ENCODE peak calls at places on chromosome 5, in ten cellular contexts. W is AG04450, K is H1, R is left ventricle myocardium inferior, P is HCT116, S is brain microvascular endothelial cell, V is choroid plexus epithelial cell, M is uterus, I is ovary, O is fibroblast of pulmonary artery. F is an unnamed sample.

GRCh38 chr5:78648359-78649219 is at the start of gene LHFPL2:
- DNase-seq in W (no peak), I (peak), K (peak), O (peak), S (peak), P (no peak), M (peak), R (peak), V (peak), F (no peak)

GRCh38 chr5:53069626-53070025 is 39.9 kb downstream of the MOCS2 start:
- DNase-seq in K (no peak), I (no peak), O (peak), P (no peak), M (no peak), R (no peak), W (no peak), S (peak), V (peak), F (peak)

GRCh38 chr5:28958581-28958980 is 1920.2 kb upstream of the CDH9 start:
- DNase-seq in M (no peak), P (no peak), W (no peak), V (no peak), S (no peak), K (no peak), O (no peak), R (no peak), I (no peak), F (no peak)

GRCh38 chr5:36334315-36334714 is 32.6 kb upstream of the RANBP3L start:
- DNase-seq in S (no peak), O (no peak), P (no peak), R (no peak), I (no peak), M (no peak), V (no peak), W (no peak), K (no peak), F (peak)

GRCh38 chr5:8333977-8334376 is 465.0 kb downstream of the MTRR start:
- DNase-seq in S (no peak), V (peak), O (no peak), M (no peak), K (no peak), W (no peak), R (no peak), P (no peak), I (no peak), F (no peak)

GRCh38 chr5:54514269-54514668 is 3.3 kb upstream of the SNX18 start:
- DNase-seq in M (no peak), W (no peak), I (no peak), V (no peak), S (no peak), P (peak), O (no peak), R (no peak), K (no peak), F (no peak)

GRCh38 chr5:75616286-75616810 is 5.1 kb downstream of the ANKDD1B start:
- DNase-seq in P (no peak), V (peak), W (no peak), S (no peak), M (no peak), R (no peak), I (no peak), K (no peak), O (no peak), F (no peak)

GRCh38 chr5:116771466-116772151 is 197.0 kb upstream of the SEMA6A start:
- DNase-seq in P (no peak), I (no peak), V (peak), W (no peak), S (no peak), M (no peak), O (peak), K (no peak), R (peak), F (no peak)

GRCh38 chr5:56852228-56853000 is 37.1 kb downstream of the MAP3K1 start:
- DNase-seq in K (no peak), I (no peak), W (no peak), O (peak), V (peak), M (no peak), R (no peak), P (no peak), S (no peak), F (no peak)

GRCh38 chr5:142000709-142001484 is 11.9 kb downstream of the GNPDA1 start:
- DNase-seq in I (no peak), S (no peak), P (no peak), V (peak), O (peak), K (peak), R (no peak), M (no peak), W (no peak), F (no peak)

DNA sequence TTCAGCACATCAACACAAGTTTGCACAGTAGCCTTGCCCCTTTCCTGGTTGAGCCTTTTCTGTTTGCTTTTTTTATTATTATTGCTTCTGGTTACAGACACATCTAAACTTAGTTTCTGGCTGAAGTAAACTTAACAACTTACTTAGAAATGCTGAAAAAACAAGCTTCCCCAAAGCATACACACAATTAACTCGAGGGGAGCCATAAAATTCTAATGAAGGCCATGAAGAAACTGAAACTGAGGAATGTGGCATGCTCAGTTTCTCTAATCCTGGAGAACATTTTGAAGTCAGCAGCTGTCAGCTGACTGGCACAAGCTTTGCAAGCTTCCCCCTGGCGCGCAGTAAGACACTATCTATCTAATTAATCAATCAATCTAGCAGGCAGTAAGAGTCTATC is 3.7 kb downstream of the MYO10 start:
- DNase-seq in P (no peak), W (no peak), O (no peak), V (no peak), S (no peak), K (no peak), I (no peak), R (no peak), M (no peak), F (no peak)
- H3K4me3 ChIP-seq in P (no peak), W (peak), O (no peak), V (peak), S (peak), K (no peak), I (no peak), R (no peak), M (no peak), F (no peak)

GRCh38 chr5:127442085-127442484 is 75.4 kb upstream of the PRRC1 start:
- DNase-seq in S (no peak), K (no peak), I (no peak), R (no peak), W (no peak), V (peak), P (no peak), M (no peak), O (peak), F (no peak)
- TF ChIP-seq CTCF in S (no peak), K (no peak), I (no peak), R (peak), W (peak), V (peak), P (peak), M (no peak), O (peak), F (no peak)

GRCh38 chr5:132487841-132488555 is 2.6 kb downstream of the IRF1 start:
- DNase-seq in V (no peak), W (no peak), I (peak), P (no peak), M (peak), R (peak), O (no peak), S (no peak), K (no peak), F (no peak)
- H3K4me3 ChIP-seq in V (peak), W (peak), I (no peak), P (no peak), M (no peak), R (peak), O (no peak), S (no peak), K (no peak), F (no peak)

DNA sequence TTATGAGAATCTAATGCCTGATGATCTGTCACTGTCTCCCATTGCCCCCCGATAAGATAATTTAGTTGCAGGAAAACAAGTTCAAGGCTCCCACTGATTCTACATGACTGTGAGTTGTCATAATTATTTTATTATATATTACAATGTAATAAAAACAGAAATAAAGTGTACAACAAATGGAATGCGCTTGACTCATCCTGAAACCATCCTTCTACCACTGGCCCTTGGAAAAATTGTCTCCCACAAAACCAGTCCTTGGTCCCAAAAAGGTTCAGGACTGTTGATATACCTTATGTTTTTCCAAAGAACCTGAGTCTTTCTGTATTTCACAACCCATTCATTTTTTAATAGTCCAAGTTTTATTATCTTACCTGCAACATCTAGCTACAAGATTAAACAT is 403.5 kb downstream of the TAF11L14 start:
- DNase-seq in V (peak), P (no peak), K (no peak), O (no peak), M (no peak), R (no peak), S (no peak), I (no peak), W (no peak), F (no peak)
- TF ChIP-seq CTCF in V (no peak), P (no peak), K (no peak), O (no peak), M (no peak), R (no peak), S (no peak), I (no peak), W (no peak), F (no peak)

DNA sequence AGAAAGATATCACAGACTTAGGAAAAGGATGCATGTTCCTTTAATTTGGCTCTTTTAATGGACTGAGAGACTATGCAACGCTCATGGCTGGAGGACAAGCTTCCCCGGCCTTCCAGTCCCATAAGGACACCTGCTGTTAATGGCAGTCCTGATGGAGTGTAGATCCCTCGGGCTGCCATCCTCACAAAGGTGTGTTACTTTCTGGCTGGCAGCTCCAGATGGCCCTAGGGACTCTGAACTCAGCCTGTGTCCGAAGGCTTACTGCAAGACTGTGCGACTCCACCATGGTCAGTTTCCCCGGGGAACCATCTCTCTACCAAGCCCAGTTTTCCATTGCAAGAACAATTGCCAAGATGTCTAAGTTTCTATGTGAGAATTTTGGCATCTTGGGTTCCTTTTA is 25.5 kb upstream of the KCNIP1 start:
- DNase-seq in S (no peak), K (peak), P (no peak), I (no peak), O (no peak), W (no peak), M (no peak), R (no peak), V (no peak), F (no peak)
- H3K4me3 ChIP-seq in S (no peak), K (no peak), P (no peak), I (no peak), O (no peak), W (no peak), M (no peak), R (no peak), V (no peak), F (no peak)

GRCh38 chr5:127571314-127571713 is 53.9 kb downstream of the PRRC1 start:
- DNase-seq in O (no peak), P (no peak), V (no peak), I (no peak), K (no peak), M (no peak), W (no peak), R (no peak), S (no peak), F (no peak)

GRCh38 chr5:127574852-127575679 is 57.6 kb downstream of the PRRC1 start:
- DNase-seq in P (no peak), K (no peak), V (no peak), S (no peak), I (no peak), O (no peak), M (no peak), W (no peak), R (no peak), F (no peak)

GRCh38 chr5:127577458-127577857 is 60.0 kb downstream of the PRRC1 start:
- DNase-seq in R (no peak), W (no peak), S (no peak), O (peak), V (peak), M (no peak), P (no peak), I (no peak), K (no peak), F (no peak)

GRCh38 chr5:127571732-127572131 is 54.3 kb downstream of the PRRC1 start:
- DNase-seq in S (no peak), M (no peak), V (no peak), W (no peak), R (no peak), O (no peak), K (no peak), I (no peak), P (no peak), F (no peak)

GRCh38 chr5:127572930-127573329 is 55.5 kb downstream of the PRRC1 start:
- DNase-seq in M (no peak), I (no peak), V (peak), O (peak), R (no peak), K (no peak), W (no peak), S (no peak), P (no peak), F (no peak)
- TF ChIP-seq CTCF in M (no peak), I (no peak), V (peak), O (peak), R (peak), K (peak), W (peak), S (peak), P (peak), F (peak)

DNA sequence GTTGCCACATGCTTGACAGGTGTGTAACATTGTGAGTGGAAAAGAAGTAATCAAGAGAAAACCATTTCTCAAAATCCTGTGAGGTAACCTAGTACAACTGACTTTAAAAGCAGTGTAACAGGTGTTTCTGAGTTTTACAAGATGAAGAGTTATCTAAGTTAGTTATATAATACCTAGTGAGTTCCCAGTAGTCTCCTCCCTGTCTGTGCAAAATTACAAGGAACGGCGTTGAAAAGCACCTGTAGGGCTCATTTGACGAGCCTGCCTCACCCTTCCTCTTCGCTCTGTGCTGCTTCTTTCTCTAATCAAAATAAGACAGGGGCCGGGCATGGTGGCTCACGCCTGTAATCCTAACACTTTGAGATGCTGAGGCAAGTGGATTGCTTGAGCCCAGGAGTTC is 132.9 kb upstream of the SLC30A5 start:
- DNase-seq in O (no peak), I (no peak), S (no peak), M (no peak), P (no peak), K (no peak), W (no peak), V (no peak), R (no peak), F (no peak)
- H3K4me3 ChIP-seq in O (no peak), I (no peak), S (no peak), M (no peak), P (no peak), K (no peak), W (no peak), V (no peak), R (no peak), F (no peak)

GRCh38 chr5:21820527-21820926 is 1032.6 kb downstream of the CDH12 start:
- DNase-seq in I (no peak), V (no peak), O (no peak), K (no peak), S (no peak), M (no peak), P (no peak), R (no peak), W (no peak), F (no peak)

GRCh38 chr5:21823588-21823987 is 1029.6 kb downstream of the CDH12 start:
- DNase-seq in O (peak), R (no peak), I (no peak), W (no peak), V (peak), S (no peak), M (no peak), K (no peak), P (no peak), F (no peak)

GRCh38 chr5:21823076-21823574 is 1030.0 kb downstream of the CDH12 start:
- DNase-seq in K (no peak), W (no peak), I (no peak), M (no peak), P (no peak), S (no peak), O (peak), R (no peak), V (peak), F (no peak)

DNA sequence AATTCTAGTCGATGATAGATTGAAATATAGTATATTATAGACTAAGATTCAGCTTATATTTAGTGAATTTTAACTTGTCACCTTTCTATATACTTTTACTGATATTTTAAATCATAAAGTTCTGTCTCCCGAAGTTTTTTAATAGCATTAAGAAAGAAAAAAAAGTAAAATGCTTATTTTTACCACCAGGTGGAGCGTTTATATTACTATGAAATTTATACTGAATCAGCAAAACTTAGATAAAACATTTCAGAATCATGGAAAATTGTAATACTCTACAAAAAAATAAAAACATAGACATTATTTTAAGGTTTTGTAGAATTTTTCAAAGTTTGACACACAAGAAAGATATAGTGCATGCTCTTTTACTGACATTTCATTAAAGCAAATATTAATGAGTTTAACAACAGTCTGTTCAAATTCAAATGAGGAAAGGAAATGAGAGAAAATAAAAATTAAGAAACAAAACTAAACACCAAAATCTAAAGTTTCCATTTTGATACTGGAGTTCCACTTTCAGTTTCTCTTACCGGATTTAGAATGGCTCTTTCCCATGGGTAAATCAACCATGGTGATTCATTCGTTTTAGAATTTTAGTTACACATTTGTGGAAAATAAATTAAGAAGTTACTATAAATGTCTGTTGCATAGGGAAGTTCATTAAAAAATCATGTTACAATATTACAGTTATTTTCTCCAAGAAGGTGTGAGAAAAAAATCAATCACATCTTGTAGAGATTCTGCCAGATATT is 1035.3 kb downstream of the CDH12 start:
- DNase-seq in K (no peak), P (no peak), S (no peak), I (no peak), M (no peak), W (no peak), R (no peak), V (peak), O (peak), F (no peak)
- TF ChIP-seq CTCF in K (no peak), P (no peak), S (no peak), I (no peak), M (no peak), W (peak), R (peak), V (peak), O (peak), F (no peak)

GRCh38 chr5:173891367-173891766 is 3.2 kb downstream of the CPEB4 start:
- DNase-seq in W (no peak), O (no peak), R (no peak), S (no peak), K (no peak), I (no peak), M (no peak), V (no peak), P (no peak), F (no peak)

GRCh38 chr5:173893192-173893561 is 5.0 kb downstream of the CPEB4 start:
- DNase-seq in S (no peak), K (no peak), R (no peak), W (no peak), O (no peak), M (no peak), I (no peak), P (no peak), V (no peak), F (no peak)

GRCh38 chr5:173901705-173902104 is 13.6 kb downstream of the CPEB4 start:
- DNase-seq in O (no peak), K (no peak), S (no peak), R (no peak), V (no peak), P (no peak), W (no peak), M (no peak), I (no peak), F (no peak)

GRCh38 chr5:173895766-173896165 is 7.6 kb downstream of the CPEB4 start:
- DNase-seq in W (no peak), V (no peak), P (no peak), O (no peak), R (no peak), M (no peak), S (no peak), K (no peak), I (no peak), F (no peak)

DNA sequence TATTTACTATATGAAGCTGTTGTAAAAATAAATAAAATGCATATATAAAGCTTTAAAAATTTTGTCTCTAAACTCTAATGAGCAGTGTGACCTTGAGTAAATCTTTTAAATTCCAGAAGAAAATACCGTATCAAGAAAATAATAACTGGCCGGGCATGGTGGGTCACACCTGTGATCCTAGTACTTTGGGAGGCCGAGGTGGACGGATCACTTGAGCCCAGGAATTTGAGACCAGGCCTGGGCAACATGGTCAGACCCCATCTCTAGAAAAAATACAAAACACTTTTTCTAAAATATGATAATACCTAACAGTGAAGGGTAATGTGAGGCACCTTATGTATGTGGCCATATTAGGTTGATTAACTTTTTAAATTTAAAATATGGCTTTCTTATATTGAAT is 8.5 kb downstream of the CPEB4 start:
- DNase-seq in W (no peak), M (no peak), O (no peak), K (no peak), R (no peak), P (no peak), V (no peak), S (no peak), I (no peak), F (no peak)
- H3K4me3 ChIP-seq in W (no peak), M (no peak), O (no peak), K (no peak), R (peak), P (no peak), V (no peak), S (no peak), I (no peak), F (no peak)

GRCh38 chr5:93079046-93079445 is 502.0 kb downstream of the NR2F1-AS1 start:
- DNase-seq in K (no peak), O (no peak), S (no peak), P (no peak), R (no peak), V (no peak), M (no peak), W (no peak), I (no peak), F (no peak)
- TF ChIP-seq CTCF in K (no peak), O (no peak), S (no peak), P (no peak), R (no peak), V (no peak), M (no peak), W (no peak), I (no peak), F (no peak)